ENCODE peak calls at places on chromosomes 7 and 10, in six cellular contexts. A is neural progenitor cell, J is WERI-Rb-1, X is mammary epithelial cell, I is fibroblast of lung, H is AG04450. G is an unnamed sample. For H3K27me3, the result is how much of the 10 kb centered on the place peaks cover.

GRCh38 chr7:159042639-159043101 is 102.0 kb downstream of the VIPR2 start:
- DNase-seq in A (no peak), J (no peak), X (no peak), I (no peak), H (no peak), G (no peak)

GRCh38 chr7:90698616-90699015 is 102.5 kb downstream of the CDK14 start:
- DNase-seq in A (no peak), J (no peak), X (no peak), I (no peak), H (no peak), G (no peak)

GRCh38 chr7:20199015-20199737 is 18.0 kb downstream of the MACC1 start:
- DNase-seq in A (no peak), J (no peak), X (peak), I (peak), H (peak), G (no peak)

GRCh38 chr7:105010538-105011523 is 3.2 kb upstream of the KMT2E start:
- DNase-seq in A (no peak), J (no peak), X (no peak), I (peak), H (no peak), G (no peak)

GRCh38 chr10:14578060-14578952 is 196.4 kb downstream of the FAM107B start:
- DNase-seq in A (no peak), J (no peak), X (no peak), I (peak), H (no peak), G (no peak)

GRCh38 chr10:78165617-78166016 is 132.0 kb downstream of the RPS24 start:
- DNase-seq in A (peak), J (peak), X (no peak), I (no peak), H (no peak), G (no peak)

GRCh38 chr7:17029150-17029549 is 147.4 kb upstream of the AGR3 start:
- DNase-seq in A (no peak), J (no peak), X (no peak), I (no peak), H (no peak), G (no peak)

GRCh38 chr10:101720606-101721230 is 25.7 kb upstream of the FBXW4 start:
- DNase-seq in A (no peak), J (no peak), X (no peak), I (no peak), H (no peak), G (no peak)

GRCh38 chr10:60572511-60573194 is 183.0 kb upstream of the ANK3 start:
- DNase-seq in A (peak), J (no peak), X (peak), I (peak), H (peak), G (peak)

GRCh38 chr7:84677386-84677785 is 482.8 kb upstream of the SEMA3A start:
- DNase-seq in A (no peak), J (no peak), X (peak), I (peak), H (no peak), G (no peak)

GRCh38 chr7:3267928-3268690 is 32.9 kb upstream of the SDK1 start:
- DNase-seq in A (no peak), J (peak), X (peak), I (peak), H (peak), G (peak)

GRCh38 chr7:101333912-101334311 is 12.3 kb upstream of the IFT22 start:
- DNase-seq in A (no peak), J (peak), X (no peak), I (no peak), H (no peak), G (no peak)

GRCh38 chr7:70836279-70836678 is 295.7 kb upstream of the GALNT17 start:
- DNase-seq in A (no peak), J (no peak), X (no peak), I (no peak), H (no peak), G (no peak)
- H3K27me3 ChIP-seq in A (under half), J (under half), X (under half), I (under half), H (under half), G (under half)

GRCh38 chr10:45373783-45374450 is at the start of gene ALOX5:
- DNase-seq in A (peak), J (peak), X (no peak), I (no peak), H (no peak), G (no peak)
- H3K27me3 ChIP-seq in A (half or more), J (under half), X (under half), I (under half), H (under half), G (under half)

GRCh38 chr10:23203369-23204325 is 11.5 kb downstream of the PTF1A start:
- DNase-seq in A (peak), J (no peak), X (no peak), I (no peak), H (no peak), G (no peak)
- H3K27me3 ChIP-seq in A (half or more), J (under half), X (under half), I (under half), H (under half), G (under half)

DNA sequence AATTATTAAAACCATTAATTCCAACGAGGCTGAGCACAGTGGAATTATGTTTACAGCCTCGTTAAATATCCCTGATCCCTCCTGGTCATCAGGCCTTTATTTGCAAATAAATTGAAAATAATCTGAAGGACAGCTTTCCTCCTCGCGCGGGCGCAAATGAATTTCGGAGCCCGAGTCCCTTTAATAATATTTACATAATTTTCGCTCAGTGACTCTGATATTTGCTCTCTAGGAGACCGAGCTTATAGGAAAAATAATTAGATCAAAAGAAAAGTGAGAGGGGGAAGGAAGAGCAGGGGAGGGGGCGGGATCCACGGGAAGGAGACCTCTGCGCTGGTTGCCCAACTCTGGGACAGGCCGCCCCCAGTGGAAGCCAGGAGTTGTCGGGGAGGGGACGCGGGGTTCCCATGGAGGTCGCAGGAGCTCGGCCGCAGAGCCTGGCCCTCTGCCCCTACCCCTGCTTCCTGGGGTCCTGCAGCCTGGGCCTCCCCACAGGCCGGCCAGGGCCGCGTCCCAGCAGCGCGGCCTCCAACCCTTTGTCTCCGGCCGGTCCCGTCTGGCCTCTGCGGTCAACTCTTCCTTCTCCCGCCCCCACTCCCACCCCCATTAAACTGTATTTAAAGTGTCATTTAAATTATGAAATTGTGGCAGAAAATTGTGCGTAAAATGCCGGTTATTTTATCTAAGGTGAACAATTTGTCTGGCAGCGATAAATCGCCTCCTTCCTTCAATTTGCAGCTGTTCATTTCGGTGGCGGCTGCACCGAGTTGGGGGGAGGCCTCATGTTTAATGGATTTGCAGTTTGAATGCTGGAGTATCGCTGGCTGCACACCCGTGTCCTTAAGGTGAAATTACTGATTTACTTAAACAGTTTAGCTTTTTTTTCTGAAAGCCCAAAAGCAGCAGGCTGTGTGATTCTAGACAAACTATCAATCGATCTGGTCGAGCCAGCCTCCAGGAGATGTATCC is 6.0 kb downstream of the UNCX start:
- DNase-seq in A (peak), J (no peak), X (no peak), I (no peak), H (no peak), G (no peak)
- H3K27me3 ChIP-seq in A (half or more), J (half or more), X (half or more), I (half or more), H (half or more), G (half or more)

GRCh38 chr7:39446546-39446945 is 119.7 kb upstream of the YAE1 start:
- DNase-seq in A (no peak), J (no peak), X (no peak), I (no peak), H (no peak), G (no peak)

GRCh38 chr7:39453743-39454355 is 112.4 kb upstream of the YAE1 start:
- DNase-seq in A (peak), J (peak), X (peak), I (peak), H (peak), G (no peak)

DNA sequence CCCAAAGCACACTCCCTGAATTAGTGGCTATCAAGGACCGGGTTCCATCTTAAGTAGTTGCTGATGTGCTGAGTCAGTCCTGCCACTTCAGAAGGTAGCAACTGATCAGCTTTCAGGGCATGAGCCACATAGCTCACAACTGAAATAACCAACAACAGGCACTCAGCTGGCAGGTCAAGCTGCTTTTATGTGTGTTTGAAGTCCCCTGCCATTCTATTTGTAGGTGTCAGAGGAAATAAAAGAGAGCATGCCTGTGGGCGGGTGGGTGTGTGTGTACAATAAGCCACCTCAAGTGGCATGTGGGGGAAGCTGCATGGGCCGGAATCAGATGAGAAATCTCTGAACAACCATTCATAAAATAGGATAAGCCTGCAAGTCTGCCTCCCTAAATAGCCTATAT is 114.3 kb upstream of the YAE1 start:
- DNase-seq in A (no peak), J (no peak), X (no peak), I (no peak), H (no peak), G (no peak)
- H3K27me3 ChIP-seq in A (under half), J (under half), X (under half), I (under half), H (under half), G (under half)

G was measured in BJ.